ENCODE peak calls at places on chromosome 19, in six cellular contexts. H is epithelial cell of prostate; E is A172; C is T-helper 2 cell; S is stimulated activated CD4-positive, alpha-beta T cell treated with anti-CD3 and anti-CD28 coated beads, Interleukin-2, amount 100 ng/mL, for 4 hours; P is iPS-NIHi11. F is an unnamed sample.

GRCh38 chr19:47540748-47541147 is 25.9 kb upstream of the NAPA start:
- DNase-seq in H (no peak), E (no peak), C (peak; percentile 27), S (no peak), P (peak; percentile 65), F (no peak)

GRCh38 chr19:3368848-3369336 is 2.5 kb downstream of the NFIC start:
- DNase-seq in H (no peak), E (no peak), C (peak; percentile 24), S (no peak), P (no peak), F (no peak)

GRCh38 chr19:28244966-28245365 is 968.0 kb downstream of the UQCRFS1 start:
- DNase-seq in H (no peak), E (no peak), C (no peak), S (no peak), P (no peak), F (no peak)

GRCh38 chr19:10566658-10567410 is 1.0 kb upstream of the KRI1 start:
- DNase-seq in H (no peak), E (no peak), C (peak; percentile 80), S (peak; percentile 18), P (no peak), F (no peak)

GRCh38 chr19:49378501-49378900 is 9.5 kb upstream of the KASH5 start:
- DNase-seq in H (no peak), E (no peak), C (no peak), S (no peak), P (no peak), F (no peak)

GRCh38 chr19:41134616-41135015 is 20.4 kb downstream of the CYP2F1 start:
- DNase-seq in H (no peak), E (no peak), C (no peak), S (no peak), P (no peak), F (no peak)

GRCh38 chr19:6429419-6430221 is 3.9 kb downstream of the SLC25A41 start:
- DNase-seq in H (no peak), E (no peak), C (no peak), S (no peak), P (no peak), F (no peak)

GRCh38 chr19:40223135-40223822 is 3.2 kb downstream of the CCNP start:
- DNase-seq in H (no peak), E (no peak), C (peak; percentile 20), S (no peak), P (peak; percentile 88), F (no peak)

GRCh38 chr19:18781047-18781600 is 10.0 kb downstream of the COMP start:
- DNase-seq in H (no peak), E (no peak), C (no peak), S (no peak), P (no peak), F (no peak)

GRCh38 chr19:53055117-53055516 is 10.6 kb downstream of the ERVV-2 start:
- DNase-seq in H (peak; percentile 44), E (peak; percentile 49), C (no peak), S (no peak), P (no peak), F (peak; percentile 83)

GRCh38 chr19:47713046-47714021 is at the start of gene EHD2:
- DNase-seq in H (no peak), E (peak; percentile 42), C (peak; percentile 19), S (no peak), P (peak; percentile 87), F (peak; percentile 84)

GRCh38 chr19:29449371-29449770 is 76.4 kb upstream of the VSTM2B start:
- DNase-seq in H (no peak), E (no peak), C (no peak), S (no peak), P (no peak), F (no peak)

GRCh38 chr19:9570255-9570654 is 14.0 kb downstream of the ZNF121 start:
- DNase-seq in H (no peak), E (no peak), C (no peak), S (no peak), P (no peak), F (no peak)

F was measured in NCI-H226.